ENCODE peak calls at places on chromosomes 4 and X, in four cellular contexts. One of them, this sample, is unnamed.
A peak's percentile ranks its signal among the peaks of the same experiment; 100 is the strongest.

GRCh38 chr4:180655886-180656285 is 1587.3 kb upstream of the TENM3 start:
- DNase-seq in PC-3: no peak
- DNase-seq in fibroblast of mammary gland: no peak
- DNase-seq in BJ: no peak
- DNase-seq in this sample: no peak

GRCh38 chr4:12242354-12242753 is 813.7 kb upstream of the HS3ST1 start:
- DNase-seq in PC-3: no peak
- DNase-seq in fibroblast of mammary gland: no peak
- DNase-seq in BJ: no peak
- DNase-seq in this sample: no peak

GRCh38 chr4:38563703-38564490 is 100.1 kb upstream of the KLF3 start:
- DNase-seq in BJ: no peak
- DNase-seq in fibroblast of mammary gland: no peak
- DNase-seq in PC-3: peak; percentile 4
- DNase-seq in this sample: peak; percentile 18

GRCh38 chr4:14177987-14178386 is 550.5 kb upstream of the BOD1L1 start:
- DNase-seq in fibroblast of mammary gland: no peak
- DNase-seq in PC-3: no peak
- DNase-seq in BJ: no peak
- DNase-seq in this sample: no peak

GRCh38 chr4:56907489-56908205 is at the start of gene REST:
- DNase-seq in BJ: no peak
- DNase-seq in fibroblast of mammary gland: peak; percentile 42
- DNase-seq in PC-3: peak; percentile 79
- DNase-seq in this sample: peak; percentile 5

GRCh38 chr4:145176641-145177432 is 3.6 kb downstream of the OTUD4 start:
- DNase-seq in BJ: no peak
- DNase-seq in fibroblast of mammary gland: no peak
- DNase-seq in PC-3: peak; percentile 48
- DNase-seq in this sample: no peak

GRCh38 chr4:1249148-1249730 is 309 bp upstream of the CTBP1 start:
- DNase-seq in fibroblast of mammary gland: peak; percentile 81
- DNase-seq in PC-3: peak; percentile 78
- DNase-seq in BJ: no peak
- DNase-seq in this sample: peak; percentile 57

GRCh38 chr4:4428966-4429875 is 42.3 kb downstream of the NSG1 start:
- DNase-seq in BJ: no peak
- DNase-seq in PC-3: no peak
- DNase-seq in fibroblast of mammary gland: no peak
- DNase-seq in this sample: no peak

GRCh38 chrX:148958896-148959295 is 458.5 kb downstream of the AFF2 start:
- DNase-seq in BJ: no peak
- DNase-seq in fibroblast of mammary gland: no peak
- DNase-seq in PC-3: no peak
- DNase-seq in this sample: no peak

GRCh38 chrX:24242649-24243556 is 71.0 kb downstream of the SUPT20HL2 start:
- DNase-seq in fibroblast of mammary gland: peak; percentile 96
- DNase-seq in BJ: peak; percentile 66
- DNase-seq in PC-3: no peak
- DNase-seq in this sample: peak; percentile 76

GRCh38 chr4:1473718-1474117 is 67.5 kb upstream of the NKX1-1 start:
- DNase-seq in PC-3: no peak
- DNase-seq in BJ: no peak
- DNase-seq in fibroblast of mammary gland: no peak
- DNase-seq in this sample: no peak

GRCh38 chr4:184330008-184330400 is 112.3 kb upstream of the ENPP6 start:
- DNase-seq in fibroblast of mammary gland: no peak
- DNase-seq in PC-3: peak; percentile 42
- DNase-seq in BJ: no peak
- DNase-seq in this sample: no peak

GRCh38 chr4:12889054-12889453 is 595.1 kb downstream of the RAB28 start:
- DNase-seq in PC-3: no peak
- DNase-seq in BJ: no peak
- DNase-seq in fibroblast of mammary gland: peak; percentile 34
- DNase-seq in this sample: no peak

GRCh38 chr4:23962462-23962861 is 72.6 kb upstream of the PPARGC1A start:
- DNase-seq in PC-3: no peak
- DNase-seq in fibroblast of mammary gland: no peak
- DNase-seq in BJ: no peak
- DNase-seq in this sample: no peak

GRCh38 chr4:139530833-139531427 is 25.1 kb downstream of the SETD7 start:
- DNase-seq in BJ: no peak
- DNase-seq in fibroblast of mammary gland: peak; percentile 41
- DNase-seq in PC-3: peak; percentile 49
- DNase-seq in this sample: no peak

GRCh38 chr4:7863911-7864681 is 75.6 kb downstream of the AFAP1 start:
- DNase-seq in fibroblast of mammary gland: no peak
- DNase-seq in PC-3: no peak
- DNase-seq in BJ: no peak
- DNase-seq in this sample: no peak

GRCh38 chr4:76620723-76621463 is 185.9 kb downstream of the SHROOM3 start:
- DNase-seq in fibroblast of mammary gland: no peak
- DNase-seq in PC-3: no peak
- DNase-seq in BJ: no peak
- DNase-seq in this sample: no peak

GRCh38 chr4:135552131-135552530 is 1350.5 kb upstream of the PABPC4L start:
- DNase-seq in fibroblast of mammary gland: no peak
- DNase-seq in BJ: no peak
- DNase-seq in PC-3: no peak
- DNase-seq in this sample: no peak

GRCh38 chr4:177441061-177441802 is 1.0 kb downstream of the AGA start:
- DNase-seq in PC-3: no peak
- DNase-seq in fibroblast of mammary gland: peak; percentile 6
- DNase-seq in BJ: no peak
- DNase-seq in this sample: peak; percentile 1

GRCh38 chrX:73977542-73978169 is 326.3 kb upstream of the ZCCHC13 start:
- DNase-seq in PC-3: no peak
- DNase-seq in fibroblast of mammary gland: no peak
- DNase-seq in BJ: no peak
- DNase-seq in this sample: no peak

GRCh38 chrX:71910526-71911022 is at the start of gene NHSL2:
- DNase-seq in fibroblast of mammary gland: peak; percentile 26
- DNase-seq in PC-3: no peak
- DNase-seq in BJ: no peak
- DNase-seq in this sample: no peak

GRCh38 chr4:38119663-38120374 is 159.6 kb downstream of the PTTG2 start:
- DNase-seq in BJ: peak; percentile 67
- DNase-seq in fibroblast of mammary gland: peak; percentile 83
- DNase-seq in PC-3: peak; percentile 76
- DNase-seq in this sample: peak; percentile 60

GRCh38 chr4:76296421-76296820 is 10.1 kb upstream of the STBD1 start:
- DNase-seq in BJ: no peak
- DNase-seq in fibroblast of mammary gland: no peak
- DNase-seq in PC-3: no peak
- DNase-seq in this sample: no peak

GRCh38 chr4:12724520-12724919 is 759.6 kb downstream of the RAB28 start:
- DNase-seq in fibroblast of mammary gland: peak; percentile 4
- DNase-seq in PC-3: peak; percentile 24
- DNase-seq in BJ: no peak
- DNase-seq in this sample: no peak

GRCh38 chr4:103996059-103996458 is 276.3 kb upstream of the TACR3 start:
- DNase-seq in fibroblast of mammary gland: peak; percentile 12
- DNase-seq in PC-3: peak; percentile 25
- DNase-seq in BJ: no peak
- DNase-seq in this sample: peak; percentile 5

GRCh38 chr4:85257817-85258216 is 217.1 kb upstream of the ARHGAP24 start:
- DNase-seq in BJ: no peak
- DNase-seq in PC-3: no peak
- DNase-seq in fibroblast of mammary gland: no peak
- DNase-seq in this sample: no peak

GRCh38 chr4:28686618-28687017 is 1826.0 kb downstream of the STIM2 start:
- DNase-seq in PC-3: peak; percentile 60
- DNase-seq in fibroblast of mammary gland: peak; percentile 53
- DNase-seq in BJ: no peak
- DNase-seq in this sample: no peak

GRCh38 chr4:144591401-144591800 is 54.6 kb upstream of the HHIP start:
- DNase-seq in fibroblast of mammary gland: peak; percentile 84
- DNase-seq in BJ: no peak
- DNase-seq in PC-3: peak; percentile 74
- DNase-seq in this sample: peak; percentile 63

GRCh38 chr4:48930654-48931053 is 24.1 kb upstream of the OCIAD2 start:
- DNase-seq in fibroblast of mammary gland: no peak
- DNase-seq in BJ: no peak
- DNase-seq in PC-3: no peak
- DNase-seq in this sample: no peak

GRCh38 chr4:87589531-87589930 is 18.8 kb upstream of the DSPP start:
- DNase-seq in fibroblast of mammary gland: peak; percentile 97
- DNase-seq in BJ: peak; percentile 75
- DNase-seq in PC-3: peak; percentile 64
- DNase-seq in this sample: peak; percentile 87

GRCh38 chr4:154205471-154205870 is 286.1 kb downstream of the DCHS2 start:
- DNase-seq in fibroblast of mammary gland: peak; percentile 14
- DNase-seq in PC-3: no peak
- DNase-seq in BJ: no peak
- DNase-seq in this sample: no peak

GRCh38 chr4:138948918-138949317 is 66.7 kb upstream of the NOCT start:
- DNase-seq in BJ: no peak
- DNase-seq in fibroblast of mammary gland: no peak
- DNase-seq in PC-3: peak; percentile 49
- DNase-seq in this sample: no peak

GRCh38 chr4:110175634-110176033 is 22.8 kb downstream of the ELOVL6 start:
- DNase-seq in fibroblast of mammary gland: peak; percentile 59
- DNase-seq in BJ: no peak
- DNase-seq in PC-3: peak; percentile 29
- DNase-seq in this sample: no peak

GRCh38 chr4:72991889-72992288 is 77.6 kb downstream of the COX18 start:
- DNase-seq in fibroblast of mammary gland: peak; percentile 16
- DNase-seq in BJ: no peak
- DNase-seq in PC-3: peak; percentile 8
- DNase-seq in this sample: no peak

GRCh38 chr4:137156054-137156453 is 376.2 kb downstream of the PCDH18 start:
- DNase-seq in PC-3: peak; percentile 14
- DNase-seq in BJ: peak; percentile 92
- DNase-seq in fibroblast of mammary gland: peak; percentile 91
- DNase-seq in this sample: peak; percentile 29

GRCh38 chr4:89024051-89024675 is 32.8 kb downstream of the FAM13A start:
- DNase-seq in BJ: peak; percentile 4
- DNase-seq in fibroblast of mammary gland: peak; percentile 87
- DNase-seq in PC-3: peak; percentile 76
- DNase-seq in this sample: peak; percentile 67

GRCh38 chrX:20680998-20681397 is 414.3 kb upstream of the RPS6KA3 start:
- DNase-seq in fibroblast of mammary gland: peak; percentile 83
- DNase-seq in PC-3: peak; percentile 12
- DNase-seq in BJ: no peak
- DNase-seq in this sample: no peak

GRCh38 chrX:17007134-17007768 is 60.8 kb downstream of the REPS2 start:
- DNase-seq in PC-3: peak; percentile 26
- DNase-seq in fibroblast of mammary gland: peak; percentile 47
- DNase-seq in BJ: no peak
- DNase-seq in this sample: no peak

GRCh38 chrX:106484233-106484632 is 127.5 kb upstream of the RADX start:
- DNase-seq in PC-3: no peak
- DNase-seq in fibroblast of mammary gland: no peak
- DNase-seq in BJ: no peak
- DNase-seq in this sample: no peak

GRCh38 chr4:75289843-75290616 is 224.2 kb downstream of the RCHY1 start:
- DNase-seq in PC-3: peak; percentile 52
- DNase-seq in BJ: no peak
- DNase-seq in fibroblast of mammary gland: peak; percentile 28
- DNase-seq in this sample: no peak

GRCh38 chr4:3198906-3199305 is 50.1 kb upstream of the MSANTD1 start:
- DNase-seq in fibroblast of mammary gland: no peak
- DNase-seq in PC-3: no peak
- DNase-seq in BJ: no peak
- DNase-seq in this sample: no peak
- TF ChIP-seq CTCF in fibroblast of mammary gland: no peak
- TF ChIP-seq CTCF in PC-3: no peak
- TF ChIP-seq CTCF in BJ: no peak
- TF ChIP-seq CTCF in this sample: no peak

DNA sequence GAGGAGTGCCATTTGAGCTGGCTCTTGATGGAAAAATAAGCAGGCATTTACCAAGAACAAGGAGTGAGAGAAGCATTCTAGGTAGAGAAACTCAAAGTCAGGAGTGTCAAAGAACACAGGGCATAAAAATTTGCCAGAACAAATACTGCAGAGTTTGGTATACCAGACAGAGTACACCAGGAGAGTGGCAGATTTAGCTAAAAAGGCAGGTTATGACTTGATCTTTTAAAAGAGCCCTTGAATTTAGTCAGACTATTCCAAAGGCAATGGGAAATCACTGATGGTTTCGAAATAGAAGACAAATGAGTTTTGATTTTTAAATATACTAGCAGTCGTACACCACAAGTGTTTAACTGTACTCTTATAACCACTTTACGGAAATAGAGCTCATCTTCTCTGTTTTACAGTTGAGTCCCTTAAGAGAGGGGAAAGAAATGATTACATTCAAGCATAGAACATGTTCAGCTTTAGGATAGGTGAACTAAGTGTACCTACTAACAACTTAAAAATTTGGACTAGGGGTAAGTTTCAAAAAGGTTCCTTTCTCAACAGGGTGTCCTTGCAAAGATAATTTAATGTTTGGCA is 10.2 kb downstream of the UBE2D3 start:
- DNase-seq in BJ: no peak
- DNase-seq in PC-3: no peak
- DNase-seq in fibroblast of mammary gland: peak; percentile 32
- DNase-seq in this sample: no peak
- H3K4me3 ChIP-seq in BJ: no peak overlapping the region
- H3K4me3 ChIP-seq in PC-3: no peak overlapping the region
- H3K4me3 ChIP-seq in fibroblast of mammary gland: no peak overlapping the region
- H3K4me3 ChIP-seq in this sample: no peak overlapping the region

GRCh38 chrX:109049903-109050302 is 313.5 kb upstream of the IRS4 start:
- DNase-seq in fibroblast of mammary gland: no peak
- DNase-seq in PC-3: no peak
- DNase-seq in BJ: no peak
- DNase-seq in this sample: no peak
- TF ChIP-seq CTCF in fibroblast of mammary gland: no peak
- TF ChIP-seq CTCF in PC-3: no peak
- TF ChIP-seq CTCF in BJ: no peak
- TF ChIP-seq CTCF in this sample: no peak

DNA sequence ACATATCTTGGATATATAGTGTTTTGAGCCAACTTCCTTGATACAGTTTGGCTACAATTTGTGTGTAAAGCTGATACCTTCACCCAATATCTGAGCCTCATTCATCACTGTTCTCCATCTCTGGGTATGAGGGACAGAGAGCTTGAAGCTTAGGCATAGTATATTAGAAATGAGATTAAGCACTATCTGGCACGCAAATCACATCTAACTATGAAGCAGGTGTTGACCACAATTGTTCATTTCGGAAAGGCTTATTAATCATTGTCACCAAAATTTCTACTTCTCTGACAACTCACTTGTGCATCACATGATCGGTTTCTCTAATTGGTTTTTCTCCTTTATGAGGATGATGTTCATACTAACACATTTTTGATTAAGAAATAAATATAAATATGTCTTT is 2.1 kb upstream of the POF1B start:
- DNase-seq in PC-3: no peak
- DNase-seq in BJ: no peak
- DNase-seq in fibroblast of mammary gland: no peak
- DNase-seq in this sample: no peak
- H3K4me3 ChIP-seq in PC-3: no peak overlapping the region
- H3K4me3 ChIP-seq in BJ: no peak overlapping the region
- H3K4me3 ChIP-seq in fibroblast of mammary gland: no peak overlapping the region
- H3K4me3 ChIP-seq in this sample: no peak overlapping the region

This sample was measured in astrocyte of the cerebellum.